ENCODE peak calls at places on chromosomes 13 and 19, in five cellular contexts. F is cardiac fibroblast; R is Right ventricle myocardium superior; E is NCI-H748 treated with DMSO at 0.1 percent for 48 hours; M is CD4-positive, alpha-beta T cell. A is an unnamed sample.

GRCh38 chr19:19459707-19460251 is 54.3 kb downstream of the GATAD2A start:
- DNase-seq in F (peak), R (peak), E (no peak), M (peak), A (peak)

GRCh38 chr19:17724655-17725054 is 5.4 kb downstream of the MAP1S start:
- DNase-seq in F (no peak), R (no peak), E (no peak), M (no peak), A (no peak)

GRCh38 chr19:43812689-43813088 is 10.4 kb upstream of the LYPD5 start:
- DNase-seq in F (no peak), R (no peak), E (no peak), M (no peak), A (no peak)

GRCh38 chr13:27425918-27426630 is 1.7 kb downstream of the GTF3A start:
- DNase-seq in F (peak), R (peak), E (peak), M (peak), A (peak)

GRCh38 chr19:51607077-51607476 is 23.1 kb downstream of the SIGLEC5 start:
- DNase-seq in F (no peak), R (no peak), E (no peak), M (no peak), A (peak)

GRCh38 chr13:99958402-99959126 is 13.0 kb downstream of the ZIC5 start:
- DNase-seq in F (no peak), R (no peak), E (no peak), M (no peak), A (no peak)

GRCh38 chr19:58469241-58470013 is 2.5 kb downstream of the ZNF324 start:
- DNase-seq in F (no peak), R (no peak), E (no peak), M (no peak), A (no peak)

GRCh38 chr19:6677924-6678689 is 8.1 kb upstream of the TNFSF14 start:
- DNase-seq in F (peak), R (no peak), E (no peak), M (peak), A (peak)

GRCh38 chr19:926595-927043 is 784 bp downstream of the ARID3A start:
- DNase-seq in F (peak), R (peak), E (no peak), M (no peak), A (peak)

GRCh38 chr13:49000247-49000646 is 24.5 kb downstream of the FNDC3A start:
- DNase-seq in F (no peak), R (no peak), E (no peak), M (no peak), A (no peak)

GRCh38 chr13:34358811-34359513 is 541.0 kb downstream of the RFC3 start:
- DNase-seq in F (peak), R (no peak), E (no peak), M (no peak), A (no peak)

GRCh38 chr13:75355609-75356008 is 126.4 kb downstream of the TBC1D4 start:
- DNase-seq in F (no peak), R (no peak), E (no peak), M (no peak), A (no peak)

GRCh38 chr19:58345558-58345957 is 7.7 kb downstream of the A1BG start:
- DNase-seq in F (no peak), R (no peak), E (no peak), M (no peak), A (no peak)